ENCODE peak calls at places on chromosomes 13 and 19, in four cellular contexts. G is neural progenitor cell, L is fibroblast of lung, J is Karpas-422. U is an unnamed sample. For H3K79me2, the result is how much of the 10 kb centered on the place peaks cover.

GRCh38 chr13:76164290-76164689 is 528.2 kb downstream of the LMO7 start:
- DNase-seq in L (no peak), G (no peak), J (no peak), U (no peak)

GRCh38 chr19:45114116-45114515 is 21.1 kb downstream of the PPP1R37 start:
- DNase-seq in G (no peak), L (no peak), J (no peak), U (no peak)

GRCh38 chr19:38893341-38893771 is 6.1 kb downstream of the SIRT2 start:
- DNase-seq in G (no peak), L (no peak), J (no peak), U (no peak)

GRCh38 chr19:13234518-13234917 is 84.3 kb downstream of the IER2 start:
- DNase-seq in G (peak), J (peak), L (peak), U (peak)

GRCh38 chr13:49368688-49369087 is 75.2 kb downstream of the CAB39L start:
- DNase-seq in J (peak), G (no peak), L (no peak), U (no peak)

GRCh38 chr13:40813662-40814454 is 24.4 kb downstream of the SLC25A15 start:
- DNase-seq in J (peak), G (peak), L (peak), U (peak)

GRCh38 chr19:9037415-9038062 is 27.3 kb upstream of the MUC16 start:
- DNase-seq in L (no peak), G (no peak), J (no peak), U (no peak)

GRCh38 chr13:114279146-114279545 is 2.3 kb upstream of the UPF3A start:
- DNase-seq in J (no peak), L (no peak), G (no peak), U (no peak)

GRCh38 chr19:22144394-22144793 is 52.4 kb downstream of the ZNF676 start:
- DNase-seq in L (peak), G (peak), J (peak), U (no peak)

GRCh38 chr19:6752257-6753177 is 13.0 kb downstream of the TRIP10 start:
- DNase-seq in G (peak), L (no peak), J (no peak), U (peak)

GRCh38 chr13:98486412-98486811 is 90.5 kb downstream of the STK24 start:
- DNase-seq in J (no peak), G (no peak), L (no peak), U (no peak)
- H3K79me2 ChIP-seq in J (half or more), G (half or more), L (half or more), U (under half)

GRCh38 chr19:42075616-42076374 is at the start of gene ZNF574:
- DNase-seq in G (peak), L (peak), J (peak), U (peak)
- H3K79me2 ChIP-seq in G (under half), L (under half), J (under half), U (under half)

GRCh38 chr13:99500839-99501134 is 485 bp upstream of the TM9SF2 start:
- DNase-seq in G (no peak), L (no peak), J (no peak), U (no peak)
- H3K79me2 ChIP-seq in G (under half), L (under half), J (under half), U (under half)

GRCh38 chr19:5696196-5697021 is 6.3 kb downstream of the RPL36 start:
- DNase-seq in L (no peak), J (no peak), G (no peak), U (peak)
- H3K79me2 ChIP-seq in L (under half), J (under half), G (under half), U (under half)

GRCh38 chr13:109165417-109165904 is 536.0 kb downstream of the MYO16 start:
- DNase-seq in L (no peak), G (no peak), J (no peak), U (no peak)
- H3K79me2 ChIP-seq in L (under half), G (under half), J (under half), U (under half)

DNA sequence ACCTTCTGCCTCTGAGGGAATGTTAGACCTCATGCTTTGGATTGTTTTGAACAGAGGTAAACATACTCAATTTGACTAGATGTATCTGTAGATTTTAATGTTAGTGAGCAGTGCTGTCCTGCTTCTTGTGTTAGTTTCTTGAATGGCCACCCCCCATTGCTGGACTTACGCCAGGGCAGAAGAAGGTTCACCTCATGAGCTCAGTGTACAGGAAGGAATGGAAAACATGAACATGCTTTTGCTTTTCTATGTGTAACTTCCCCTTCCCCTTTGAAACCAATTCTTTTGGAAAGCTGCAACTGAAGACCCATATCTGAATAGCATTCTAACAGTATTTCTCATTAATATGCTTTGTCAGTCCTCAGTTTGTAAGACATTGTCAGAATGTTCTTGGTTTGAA is 32.3 kb downstream of the WASF3 start:
- DNase-seq in L (peak), G (no peak), J (no peak), U (no peak)
- H3K79me2 ChIP-seq in L (under half), G (half or more), J (under half), U (under half)

GRCh38 chr19:10984166-10984735 is 23.4 kb downstream of the SMARCA4 start:
- DNase-seq in G (no peak), L (no peak), J (no peak), U (no peak)
- H3K79me2 ChIP-seq in G (half or more), L (half or more), J (half or more), U (under half)

U was measured in H9.